ENCODE peak calls at places on chromosomes 7 and 10, in five cellular contexts. O is GM12865; S is fibroblast of pulmonary artery; D is epithelial cell of esophagus; C is activated CD8-positive, alpha-beta T cell treated with anti-CD3 and anti-CD28 coated beads for 36 hours. W is an unnamed sample.

GRCh38 chr10:70162892-70163201 is 7.5 kb downstream of the SAR1A start:
- DNase-seq in D (no peak), S (no peak), O (peak; percentile 80), C (peak; percentile 87), W (peak; percentile 51)

GRCh38 chr7:25952277-25953057 is 199.5 kb upstream of the NFE2L3 start:
- DNase-seq in D (no peak), S (no peak), O (no peak), C (no peak), W (no peak)

GRCh38 chr10:1434202-1434601 is 303.1 kb downstream of the ADARB2 start:
- DNase-seq in C (no peak), S (no peak), O (no peak), D (no peak), W (no peak)

GRCh38 chr10:126130291-126130710 is 233.9 kb downstream of the FANK1 start:
- DNase-seq in O (no peak), D (peak; percentile 42), C (no peak), S (peak; percentile 54), W (peak; percentile 76)

GRCh38 chr10:130109796-130110235 is 814 bp downstream of the C10orf143 start:
- DNase-seq in S (peak; percentile 93), C (peak; percentile 84), D (peak; percentile 83), O (peak; percentile 87), W (peak; percentile 88)

GRCh38 chr7:74027683-74028320 is at the start of gene ELN:
- DNase-seq in S (peak; percentile 83), D (no peak), O (no peak), C (no peak), W (peak; percentile 34)

GRCh38 chr7:117231047-117231359 is 91.9 kb downstream of the WNT2 start:
- DNase-seq in D (no peak), O (no peak), C (no peak), S (no peak), W (no peak)

GRCh38 chr7:158075633-158076001 is 512.0 kb downstream of the PTPRN2 start:
- DNase-seq in O (no peak), S (no peak), C (no peak), D (no peak), W (no peak)

GRCh38 chr10:104253576-104254410 is 899 bp upstream of the GSTO1 start:
- DNase-seq in C (no peak), S (no peak), O (no peak), D (no peak), W (peak; percentile 49)

GRCh38 chr10:60490013-60490412 is 100.3 kb upstream of the ANK3 start:
- DNase-seq in C (no peak), S (peak; percentile 46), D (no peak), O (no peak), W (peak; percentile 34)

GRCh38 chr10:26335574-26336093 is 102.5 kb upstream of the APBB1IP start:
- DNase-seq in D (no peak), S (no peak), O (peak; percentile 61), C (peak; percentile 4), W (no peak)

GRCh38 chr7:36967387-36967786 is 243.1 kb upstream of the AOAH start:
- DNase-seq in S (peak; percentile 77), C (no peak), O (peak; percentile 38), D (peak; percentile 58), W (peak; percentile 68)

GRCh38 chr10:132071667-132072066 is 5.9 kb downstream of the JAKMIP3 start:
- DNase-seq in D (no peak), O (no peak), C (no peak), S (no peak), W (no peak)

GRCh38 chr7:1514993-1515392 is 10.8 kb upstream of the INTS1 start:
- DNase-seq in S (no peak), O (no peak), D (no peak), C (no peak), W (no peak)

GRCh38 chr10:126049741-126050140 is 153.4 kb downstream of the FANK1 start:
- DNase-seq in D (peak; percentile 80), S (peak; percentile 87), O (no peak), C (no peak), W (peak; percentile 68)

GRCh38 chr10:92965314-92965713 is 95.3 kb upstream of the CYP26C1 start:
- DNase-seq in O (peak; percentile 56), C (no peak), S (peak; percentile 80), D (peak; percentile 64), W (peak; percentile 74)
- TF ChIP-seq CTCF in O (peak; percentile 35), C (peak; percentile 62), S (peak; percentile 60), D (peak; percentile 47), W (peak; percentile 56)

DNA sequence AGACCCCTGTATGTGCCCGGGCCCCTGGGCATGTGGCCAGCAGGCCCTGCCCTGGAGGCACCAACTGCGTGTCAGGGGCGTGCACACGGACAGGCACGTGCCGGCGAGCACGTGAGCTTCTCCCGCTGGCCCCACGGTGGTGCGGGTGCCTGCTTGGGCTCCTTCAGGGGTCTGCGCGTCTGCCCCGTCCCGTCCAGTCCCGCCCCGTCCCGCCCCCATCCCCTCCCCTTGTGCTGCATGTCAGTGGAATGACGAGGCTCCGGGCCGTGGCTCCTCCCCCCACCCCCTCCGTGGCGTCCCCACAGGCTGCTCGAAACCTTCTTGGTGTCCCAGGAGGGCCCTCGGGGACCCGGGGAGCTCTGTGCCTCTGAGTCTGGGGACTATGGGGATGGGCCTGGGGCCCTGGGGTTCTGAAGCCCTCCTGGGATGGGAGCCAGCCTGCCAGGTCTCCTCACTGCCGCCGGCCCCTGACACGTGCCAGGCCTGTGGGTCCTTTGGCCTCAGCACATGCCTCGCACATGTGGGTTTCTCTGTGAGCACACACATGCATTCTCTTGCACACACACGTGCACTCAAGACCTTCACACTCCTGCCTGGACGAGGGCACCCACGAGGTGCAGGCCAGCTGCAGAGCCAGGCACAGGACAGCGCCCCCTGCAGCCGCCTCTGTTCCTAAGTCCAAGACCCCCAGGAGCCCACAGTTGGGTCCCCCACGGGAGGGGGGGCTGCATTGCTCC is 27.5 kb upstream of the AMZ1 start:
- DNase-seq in C (peak; percentile 29), O (no peak), S (no peak), D (no peak), W (no peak)
- TF ChIP-seq CTCF in C (peak; percentile 48), O (no peak), S (peak; percentile 18), D (peak; percentile 28), W (peak; percentile 43)

GRCh38 chr10:127354992-127355391 is 158.6 kb upstream of the INSYN2A start:
- DNase-seq in C (no peak), D (no peak), S (peak; percentile 28), O (no peak), W (no peak)
- TF ChIP-seq CTCF in C (no peak), D (peak; percentile 50), S (peak; percentile 49), O (no peak), W (peak; percentile 30)

GRCh38 chr7:38409524-38409923 is 136.1 kb upstream of the TARP start:
- DNase-seq in O (no peak), D (no peak), C (no peak), S (no peak), W (no peak)

GRCh38 chr7:38410056-38410455 is 136.6 kb upstream of the TARP start:
- DNase-seq in O (no peak), D (no peak), C (no peak), S (no peak), W (no peak)

GRCh38 chr7:38413784-38414183 is 140.3 kb upstream of the TARP start:
- DNase-seq in O (peak; percentile 9), S (no peak), D (no peak), C (peak; percentile 24), W (no peak)

DNA sequence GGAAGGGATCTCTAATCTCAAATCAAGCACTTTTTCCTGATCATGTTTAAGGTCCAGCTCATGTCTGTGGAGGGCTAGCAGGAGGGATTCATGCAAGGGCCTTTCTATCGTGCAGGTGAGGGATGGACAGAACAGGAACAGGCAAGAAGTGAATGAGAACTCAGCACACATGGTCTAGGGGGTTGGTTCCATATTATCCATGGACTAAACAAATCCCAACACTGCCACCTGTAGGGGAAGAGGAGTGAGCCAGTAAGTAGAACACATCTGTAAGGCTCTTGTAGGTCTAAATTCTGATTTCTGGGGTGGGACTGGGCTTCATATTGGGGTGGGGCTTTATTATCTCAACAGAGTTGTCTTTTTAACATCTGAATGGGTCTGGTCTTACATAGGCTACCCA is 138.0 kb upstream of the TARP start:
- DNase-seq in C (peak; percentile 17), O (peak; percentile 43), S (peak; percentile 13), D (peak; percentile 24), W (peak; percentile 8)
- TF ChIP-seq CTCF in C (no peak), O (peak; percentile 28), S (peak; percentile 27), D (peak; percentile 30), W (peak; percentile 30)

W was measured in fibroblast of villous mesenchyme.